ENCODE peak calls at places on chromosomes 6 and 20, in ten cellular contexts. H is dorsolateral prefrontal cortex, P is prostate gland, U is fibroblast of mammary gland, J is A549, Q is esophagus squamous epithelium, T is epithelial cell of esophagus, G is neural progenitor cell, S is pancreas, R is AG09309. Y is an unnamed sample.

GRCh38 chr20:38123021-38123587 is 42.0 kb downstream of the TGM2 start:
- DNase-seq in H (no peak), P (no peak), U (no peak), J (peak; percentile 75), Q (no peak), T (no peak), G (peak; percentile 11), S (no peak), R (no peak), Y (no peak)

GRCh38 chr6:44128020-44128917 is 915 bp downstream of the TMEM63B start:
- DNase-seq in H (peak; percentile 34), P (peak; percentile 23), U (peak; percentile 10), J (no peak), Q (no peak), T (peak; percentile 80), G (peak; percentile 74), S (peak; percentile 58), R (no peak), Y (no peak)

GRCh38 chr6:111480988-111481830 is 1.8 kb downstream of the REV3L start:
- DNase-seq in H (no peak), P (no peak), U (peak; percentile 50), J (no peak), Q (no peak), T (no peak), G (no peak), S (no peak), R (no peak), Y (no peak)

GRCh38 chr6:165055231-165055630 is 254.2 kb downstream of the C6orf118 start:
- DNase-seq in H (no peak), P (no peak), U (no peak), J (peak; percentile 4), Q (no peak), T (peak; percentile 74), G (peak; percentile 3), S (no peak), R (no peak), Y (peak; percentile 3)

GRCh38 chr6:159953091-159953581 is 15.7 kb upstream of the IGF2R start:
- DNase-seq in H (no peak), P (no peak), U (peak; percentile 84), J (no peak), Q (no peak), T (peak; percentile 83), G (no peak), S (no peak), R (peak; percentile 68), Y (no peak)

GRCh38 chr20:33900515-33901131 is 89.5 kb downstream of the CHMP4B start:
- DNase-seq in H (no peak), P (no peak), U (no peak), J (no peak), Q (no peak), T (no peak), G (peak; percentile 85), S (no peak), R (no peak), Y (no peak)

GRCh38 chr6:82878812-82879211 is 186.8 kb downstream of the UBE3D start:
- DNase-seq in H (no peak), P (no peak), U (peak; percentile 47), J (no peak), Q (no peak), T (no peak), G (no peak), S (no peak), R (no peak), Y (no peak)

GRCh38 chr6:90388395-90388794 is 91.8 kb upstream of the BACH2 start:
- DNase-seq in H (no peak), P (no peak), U (no peak), J (no peak), Q (no peak), T (no peak), G (no peak), S (no peak), R (no peak), Y (no peak)

GRCh38 chr20:58760881-58761280 is 68.3 kb downstream of the NPEPL1 start:
- DNase-seq in H (no peak), P (no peak), U (no peak), J (no peak), Q (no peak), T (no peak), G (no peak), S (no peak), R (no peak), Y (no peak)

GRCh38 chr6:6704423-6705060 is 116.0 kb downstream of the LY86 start:
- DNase-seq in H (no peak), P (no peak), U (no peak), J (no peak), Q (no peak), T (peak; percentile 60), G (no peak), S (no peak), R (no peak), Y (no peak)

GRCh38 chr6:127177030-127177928 is 58.8 kb downstream of the RSPO3 start:
- DNase-seq in H (no peak), P (no peak), U (peak; percentile 95), J (no peak), Q (no peak), T (no peak), G (no peak), S (no peak), R (peak; percentile 70), Y (peak; percentile 31)

GRCh38 chr6:63734923-63735322 is 99.3 kb downstream of the PHF3 start:
- DNase-seq in H (no peak), P (no peak), U (no peak), J (no peak), Q (no peak), T (peak; percentile 75), G (no peak), S (no peak), R (no peak), Y (no peak)

GRCh38 chr6:99590728-99591672 is 15.6 kb upstream of the PRDM13 start:
- DNase-seq in H (no peak), P (no peak), U (no peak), J (no peak), Q (no peak), T (no peak), G (peak; percentile 66), S (no peak), R (no peak), Y (no peak)

GRCh38 chr20:32189691-32190607 is 17.6 kb downstream of the PLAGL2 start:
- DNase-seq in H (peak; percentile 70), P (peak; percentile 65), U (peak; percentile 30), J (no peak), Q (no peak), T (peak; percentile 30), G (peak; percentile 90), S (peak; percentile 38), R (no peak), Y (no peak)

GRCh38 chr6:166341915-166342292 is 441 bp downstream of the SFT2D1 start:
- DNase-seq in H (peak; percentile 14), P (no peak), U (peak; percentile 24), J (no peak), Q (no peak), T (peak; percentile 19), G (peak; percentile 44), S (no peak), R (no peak), Y (no peak)

GRCh38 chr6:131600696-131601095 is 27.3 kb downstream of the MED23 start:
- DNase-seq in H (no peak), P (no peak), U (no peak), J (no peak), Q (no peak), T (no peak), G (no peak), S (no peak), R (no peak), Y (no peak)

GRCh38 chr6:106254636-106255035 is 70.9 kb downstream of the ATG5 start:
- DNase-seq in H (no peak), P (no peak), U (peak; percentile 81), J (no peak), Q (no peak), T (peak; percentile 71), G (no peak), S (no peak), R (no peak), Y (peak; percentile 7)

GRCh38 chr6:31572041-31572911 is at the start of gene LTA:
- DNase-seq in H (no peak), P (no peak), U (no peak), J (no peak), Q (no peak), T (no peak), G (no peak), S (no peak), R (no peak), Y (no peak)
- H3K4me3 ChIP-seq in H (no peak within 1 kb of the TSS), P (no peak within 1 kb of the TSS), U (no peak within 1 kb of the TSS), J (no peak within 1 kb of the TSS), Q (peak within 1 kb of the TSS; percentile 45), T (no peak within 1 kb of the TSS), G (no peak within 1 kb of the TSS), S (no peak within 1 kb of the TSS), R (no peak within 1 kb of the TSS), Y (no peak within 1 kb of the TSS)

DNA sequence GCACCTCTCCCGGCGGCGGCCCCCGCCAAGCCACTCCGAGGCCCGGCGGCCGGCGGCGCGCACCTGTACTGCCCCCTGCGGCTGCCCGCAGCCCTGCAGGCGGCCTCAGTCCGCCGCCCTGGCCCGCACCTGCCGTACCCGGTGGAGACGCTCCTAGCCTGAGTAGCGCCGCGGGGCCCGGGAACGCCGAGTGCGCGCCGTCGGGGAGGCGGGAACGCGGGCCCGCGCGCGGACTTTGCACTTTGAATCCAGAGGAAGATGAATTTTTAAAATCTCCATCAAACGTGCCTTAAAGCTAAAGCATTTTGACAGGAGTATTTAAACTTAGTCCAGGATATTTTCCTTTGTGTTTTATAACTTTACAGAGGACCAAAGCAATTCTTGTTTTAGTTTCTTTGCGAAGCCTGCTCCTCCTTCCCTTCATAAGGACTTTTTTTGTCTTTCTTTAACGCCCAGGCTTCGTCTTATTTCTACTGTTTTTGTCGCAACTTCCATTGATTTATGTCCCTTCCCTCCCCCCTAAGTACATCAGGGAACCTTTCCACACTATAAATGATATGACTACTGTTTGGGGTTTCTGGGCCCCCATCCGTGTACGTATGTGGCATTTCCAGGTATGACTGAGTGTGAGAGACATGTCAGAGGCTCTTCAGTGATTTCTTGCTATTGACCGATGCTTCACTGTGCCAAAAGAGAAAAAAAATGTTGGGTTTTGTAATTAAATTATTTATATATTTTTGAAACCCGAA is 2.0 kb downstream of the FOXQ1 start:
- DNase-seq in H (no peak), P (peak; percentile 51), U (no peak), J (peak; percentile 59), Q (no peak), T (peak; percentile 67), G (peak; percentile 84), S (peak; percentile 83), R (no peak), Y (no peak)
- TF ChIP-seq CTCF in H (no peak), P (peak; percentile 85), U (no peak), J (peak; percentile 67), Q (peak; percentile 79), T (no peak), G (peak; percentile 53), S (peak; percentile 62), R (peak; percentile 27), Y (peak; percentile 50)

DNA sequence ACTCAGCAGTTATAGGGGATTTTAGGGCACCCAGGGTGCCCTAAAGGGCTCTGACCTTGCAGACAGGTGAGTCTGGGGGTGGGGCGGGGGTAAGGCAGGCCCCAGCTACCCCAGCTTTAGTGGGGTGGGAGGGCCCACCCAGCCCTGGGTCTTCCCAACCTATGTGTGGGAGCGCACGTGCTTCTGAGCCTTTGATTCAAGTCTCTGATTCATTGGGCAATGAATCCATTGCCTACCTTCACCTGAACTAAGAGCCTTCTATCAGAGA is 935 bp downstream of the SERPINB1 start:
- DNase-seq in H (no peak), P (no peak), U (no peak), J (no peak), Q (no peak), T (no peak), G (no peak), S (no peak), R (no peak), Y (no peak)
- H3K4me3 ChIP-seq in H (peak overlapping the region; percentile 75), P (peak overlapping the region; percentile 36), U (peak overlapping the region; percentile 56), J (peak overlapping the region; percentile 71), Q (peak overlapping the region; percentile 73), T (peak overlapping the region; percentile 31), G (peak overlapping the region; percentile 43), S (peak overlapping the region; percentile 33), R (peak overlapping the region; percentile 55), Y (no peak overlapping the region)

GRCh38 chr6:39731565-39731964 is 6.4 kb upstream of the KIF6 start:
- DNase-seq in H (no peak), P (no peak), U (no peak), J (no peak), Q (no peak), T (no peak), G (peak; percentile 41), S (no peak), R (no peak), Y (no peak)
- TF ChIP-seq CTCF in H (no peak), P (no peak), U (no peak), J (no peak), Q (no peak), T (no peak), G (peak; percentile 37), S (no peak), R (peak; percentile 25), Y (peak; percentile 17)